ENCODE peak calls at places on chromosomes 5 and 9, in seven cellular contexts. V is HL-60, Q is MCF 10A, M is Calu3, S is cardiac fibroblast, O is mesothelial cell of epicardium, E is astrocyte of the spinal cord. B is an unnamed sample.

GRCh38 chr9:88313364-88314220 is 74.7 kb upstream of the SPIN1 start:
- DNase-seq in V (no peak), Q (no peak), M (no peak), S (no peak), O (no peak), E (no peak), B (no peak)

GRCh38 chr5:134533115-134533815 is 7.8 kb downstream of the JADE2 start:
- DNase-seq in V (no peak), Q (no peak), M (no peak), S (peak), O (no peak), E (no peak), B (no peak)

GRCh38 chr5:143749581-143750204 is 62.3 kb upstream of the HMHB1 start:
- DNase-seq in V (no peak), Q (no peak), M (no peak), S (no peak), O (no peak), E (no peak), B (no peak)

GRCh38 chr5:93573627-93573974 is 7.4 kb downstream of the NR2F1-AS1 start:
- DNase-seq in V (no peak), Q (no peak), M (no peak), S (no peak), O (no peak), E (peak), B (no peak)

GRCh38 chr9:88197781-88198345 is 59.6 kb upstream of the SPATA31C2 start:
- DNase-seq in V (no peak), Q (peak), M (peak), S (peak), O (no peak), E (peak), B (no peak)

GRCh38 chr5:53545744-53546143 is 14.7 kb upstream of the NDUFS4 start:
- DNase-seq in V (no peak), Q (no peak), M (no peak), S (no peak), O (no peak), E (no peak), B (no peak)

GRCh38 chr9:131394464-131395026 is 659 bp downstream of the PRRC2B start:
- DNase-seq in V (no peak), Q (no peak), M (no peak), S (peak), O (peak), E (no peak), B (no peak)

GRCh38 chr5:57494104-57495098 is 11.8 kb upstream of the ACTBL2 start:
- DNase-seq in V (no peak), Q (peak), M (peak), S (peak), O (peak), E (peak), B (no peak)

GRCh38 chr9:127519301-127520166 is 68.2 kb downstream of the LRSAM1 start:
- DNase-seq in V (peak), Q (peak), M (peak), S (peak), O (peak), E (peak), B (no peak)

GRCh38 chr5:105767265-105767664 is 1903.5 kb downstream of the EFNA5 start:
- DNase-seq in V (no peak), Q (peak), M (no peak), S (no peak), O (no peak), E (no peak), B (no peak)

GRCh38 chr5:65766159-65766558 is 44.2 kb downstream of the NLN start:
- DNase-seq in V (no peak), Q (no peak), M (no peak), S (no peak), O (no peak), E (no peak), B (no peak)

GRCh38 chr5:32880781-32881180 is 169.7 kb downstream of the NPR3 start:
- DNase-seq in V (no peak), Q (no peak), M (no peak), S (no peak), O (no peak), E (no peak), B (no peak)

GRCh38 chr5:90134892-90135291 is 274.7 kb downstream of the CETN3 start:
- DNase-seq in V (no peak), Q (no peak), M (peak), S (peak), O (no peak), E (peak), B (no peak)

GRCh38 chr5:180605554-180606214 is 14.4 kb upstream of the SCGB3A1 start:
- DNase-seq in V (peak), Q (peak), M (peak), S (peak), O (no peak), E (peak), B (peak)

GRCh38 chr5:56377573-56377972 is 144.4 kb upstream of the ANKRD55 start:
- DNase-seq in V (no peak), Q (no peak), M (no peak), S (peak), O (no peak), E (no peak), B (no peak)

GRCh38 chr5:179768326-179769085 is 25.3 kb upstream of the LTC4S start:
- DNase-seq in V (no peak), Q (no peak), M (no peak), S (no peak), O (no peak), E (no peak), B (no peak)

GRCh38 chr9:19967567-19968459 is 179.0 kb upstream of the SLC24A2 start:
- DNase-seq in V (no peak), Q (no peak), M (no peak), S (no peak), O (no peak), E (no peak), B (no peak)

GRCh38 chr5:18043344-18043743 is 409.1 kb downstream of the TAF11L14 start:
- DNase-seq in V (no peak), Q (peak), M (no peak), S (no peak), O (no peak), E (no peak), B (no peak)

GRCh38 chr5:62582198-62582597 is 3.6 kb downstream of the LRRC70 start:
- DNase-seq in V (no peak), Q (peak), M (no peak), S (peak), O (no peak), E (no peak), B (no peak)

GRCh38 chr9:77854916-77855314 is 176.7 kb downstream of the GNAQ start:
- DNase-seq in V (no peak), Q (no peak), M (no peak), S (no peak), O (no peak), E (no peak), B (no peak)

GRCh38 chr5:122354293-122354692 is 42.3 kb downstream of the SNCAIP start:
- DNase-seq in V (no peak), Q (no peak), M (no peak), S (no peak), O (no peak), E (no peak), B (no peak)

GRCh38 chr9:125126019-125126746 is 17.1 kb downstream of the SCAI start:
- DNase-seq in V (peak), Q (peak), M (no peak), S (peak), O (no peak), E (peak), B (peak)

GRCh38 chr9:128987800-128988199 is 40.3 kb downstream of the NUP188 start:
- DNase-seq in V (no peak), Q (peak), M (no peak), S (peak), O (no peak), E (peak), B (peak)

GRCh38 chr5:149371296-149371962 is 7.7 kb downstream of the IL17B start:
- DNase-seq in V (no peak), Q (peak), M (peak), S (peak), O (peak), E (peak), B (peak)

GRCh38 chr9:110095776-110096175 is 112.2 kb downstream of the C9orf152 start:
- DNase-seq in V (peak), Q (peak), M (no peak), S (peak), O (no peak), E (no peak), B (no peak)

GRCh38 chr9:79152306-79152705 is 419.5 kb upstream of the TLE4 start:
- DNase-seq in V (no peak), Q (no peak), M (no peak), S (no peak), O (no peak), E (no peak), B (no peak)

GRCh38 chr5:38994329-38994927 is 79.8 kb downstream of the RICTOR start:
- DNase-seq in V (no peak), Q (peak), M (peak), S (peak), O (peak), E (peak), B (no peak)

GRCh38 chr5:170508660-170509322 is 5.0 kb downstream of the KCNIP1 start:
- DNase-seq in V (no peak), Q (no peak), M (no peak), S (no peak), O (no peak), E (no peak), B (no peak)
- TF ChIP-seq CTCF in V (no peak), Q (no peak), M (peak), S (no peak), O (no peak), E (no peak), B (no peak)

GRCh38 chr5:169222934-169223594 is 77.9 kb downstream of the SLIT3 start:
- DNase-seq in V (no peak), Q (no peak), M (no peak), S (no peak), O (no peak), E (no peak), B (no peak)

GRCh38 chr5:169223595-169223953 is 77.4 kb downstream of the SLIT3 start:
- DNase-seq in V (no peak), Q (peak), M (no peak), S (no peak), O (no peak), E (no peak), B (no peak)

GRCh38 chr5:169229342-169229892 is 71.5 kb downstream of the SLIT3 start:
- DNase-seq in V (no peak), Q (no peak), M (no peak), S (peak), O (no peak), E (no peak), B (no peak)

GRCh38 chr5:169225830-169226356 is 75.0 kb downstream of the SLIT3 start:
- DNase-seq in V (no peak), Q (no peak), M (no peak), S (no peak), O (no peak), E (no peak), B (no peak)

DNA sequence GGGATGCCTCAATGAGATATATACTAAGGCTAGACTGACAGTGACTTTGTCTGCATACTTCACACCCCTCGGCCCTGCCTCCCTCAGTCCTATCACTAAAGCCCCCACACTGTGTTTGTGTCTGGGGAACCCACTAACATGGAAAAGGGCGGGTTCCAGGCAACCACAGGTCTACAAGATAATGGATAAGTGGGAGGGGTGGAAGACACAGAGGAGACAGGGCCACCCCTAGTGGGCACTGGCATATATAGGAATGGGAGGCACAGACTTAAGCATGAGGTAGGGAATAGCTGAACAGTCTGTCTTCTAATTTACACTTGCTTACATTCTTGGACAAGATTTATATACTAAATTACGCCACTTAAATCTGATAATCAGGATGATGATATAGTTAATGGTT is 74.0 kb downstream of the SLIT3 start:
- DNase-seq in V (no peak), Q (no peak), M (no peak), S (no peak), O (no peak), E (no peak), B (no peak)
- TF ChIP-seq CTCF in V (no peak), Q (no peak), M (no peak), S (no peak), O (no peak), E (no peak), B (no peak)

GRCh38 chr9:108864446-108864845 is 2.4 kb downstream of the ACTL7A start:
- DNase-seq in V (no peak), Q (no peak), M (no peak), S (no peak), O (no peak), E (no peak), B (no peak)
- TF ChIP-seq CTCF in V (no peak), Q (no peak), M (no peak), S (no peak), O (no peak), E (no peak), B (no peak)

DNA sequence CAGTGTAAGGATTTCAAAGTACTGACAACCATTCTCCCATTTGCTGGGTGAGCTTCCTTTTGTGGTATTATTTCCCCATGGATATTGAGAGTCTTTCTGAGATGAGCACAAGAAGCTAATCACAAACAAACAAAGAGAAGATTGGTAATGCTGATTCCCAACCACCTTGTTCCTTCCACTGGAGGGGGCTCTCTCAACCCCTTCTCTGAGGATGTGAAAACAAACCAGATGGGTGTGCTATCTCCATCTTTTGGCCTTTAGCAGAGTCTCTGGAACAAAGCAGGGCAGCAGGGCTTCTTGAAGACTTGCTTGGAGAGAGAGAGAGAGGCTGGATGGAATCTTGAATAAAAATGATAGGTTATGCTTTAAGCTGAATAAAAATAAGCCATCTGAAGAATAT is 576.7 kb upstream of the ZNF462 start:
- DNase-seq in V (no peak), Q (peak), M (peak), S (no peak), O (no peak), E (peak), B (no peak)
- TF ChIP-seq CTCF in V (no peak), Q (no peak), M (no peak), S (no peak), O (no peak), E (peak), B (peak)

DNA sequence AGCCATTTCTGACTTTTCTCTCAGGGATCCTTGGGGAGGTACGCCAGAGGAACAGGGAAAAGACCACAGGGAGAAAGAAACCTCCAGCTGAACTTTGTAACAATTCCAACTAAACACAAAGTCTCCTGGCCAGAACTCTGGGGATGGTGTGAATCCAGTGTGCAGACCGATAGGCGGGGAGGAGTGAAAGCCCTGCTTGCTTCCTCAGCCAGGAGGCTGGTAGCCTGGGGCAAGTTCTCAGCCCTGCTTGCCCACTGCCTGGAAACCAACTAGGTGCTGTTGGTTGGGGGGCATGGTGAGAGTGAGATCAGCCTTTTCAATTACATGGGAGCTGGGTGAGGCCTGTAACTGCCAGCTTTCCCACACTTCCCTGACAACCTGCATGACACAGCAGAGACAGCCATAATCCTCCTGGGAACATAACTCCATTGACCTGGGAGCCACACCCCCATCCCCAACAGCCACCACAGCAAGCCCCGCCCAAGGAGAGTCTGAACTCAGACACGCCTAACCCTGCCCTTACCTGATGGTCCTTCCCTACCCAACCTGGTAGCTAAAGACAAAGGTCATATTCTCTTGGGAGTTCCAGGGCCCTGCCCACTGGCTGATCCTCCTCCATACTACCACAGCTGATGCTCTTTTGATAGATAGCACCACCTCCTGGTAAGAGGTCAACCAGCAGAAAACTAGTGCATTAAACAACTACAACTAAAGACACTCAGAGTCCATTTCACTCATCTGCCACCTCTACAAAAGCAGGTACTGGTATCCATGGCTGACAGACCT is 100.1 kb upstream of the TNFAIP8 start:
- DNase-seq in V (no peak), Q (peak), M (no peak), S (no peak), O (no peak), E (no peak), B (no peak)
- TF ChIP-seq CTCF in V (no peak), Q (peak), M (no peak), S (no peak), O (no peak), E (peak), B (no peak)

DNA sequence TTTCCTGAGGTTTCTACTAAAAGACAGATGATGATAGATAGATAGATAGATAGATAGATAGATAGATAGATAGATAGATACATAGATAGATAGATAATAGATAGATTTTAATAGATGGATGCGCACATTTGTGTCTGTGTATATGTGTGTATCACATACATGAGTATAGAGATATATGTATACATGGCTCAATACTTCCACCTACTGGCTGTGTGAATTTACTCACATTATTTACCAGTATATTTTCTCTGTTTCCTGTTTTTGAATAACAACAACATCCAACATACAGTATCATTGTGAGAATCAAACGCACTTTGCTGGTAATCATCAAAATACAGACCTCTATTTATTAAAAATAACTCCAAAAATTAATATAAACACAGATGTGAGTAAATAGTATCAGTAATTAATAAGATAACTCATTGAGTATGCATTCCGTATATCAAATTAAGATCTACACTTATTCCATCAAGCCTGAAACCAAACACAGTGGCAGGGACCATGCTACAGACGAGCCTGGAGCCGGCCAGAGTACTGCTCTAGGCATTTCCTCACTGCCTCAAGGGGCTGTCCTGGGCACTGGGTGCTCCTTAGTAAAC is 338.0 kb downstream of the SEMA5A start:
- DNase-seq in V (no peak), Q (peak), M (no peak), S (peak), O (no peak), E (peak), B (no peak)
- TF ChIP-seq CTCF in V (peak), Q (peak), M (no peak), S (peak), O (peak), E (peak), B (peak)

GRCh38 chr9:23665635-23666034 is 160.4 kb downstream of the ELAVL2 start:
- DNase-seq in V (no peak), Q (no peak), M (no peak), S (no peak), O (no peak), E (no peak), B (no peak)

GRCh38 chr9:23663125-23663524 is 162.9 kb downstream of the ELAVL2 start:
- DNase-seq in V (no peak), Q (no peak), M (no peak), S (no peak), O (no peak), E (no peak), B (no peak)

GRCh38 chr9:23663536-23663935 is 162.5 kb downstream of the ELAVL2 start:
- DNase-seq in V (no peak), Q (no peak), M (no peak), S (no peak), O (no peak), E (peak), B (no peak)

GRCh38 chr9:23663946-23664345 is 162.1 kb downstream of the ELAVL2 start:
- DNase-seq in V (no peak), Q (no peak), M (no peak), S (no peak), O (no peak), E (no peak), B (no peak)

DNA sequence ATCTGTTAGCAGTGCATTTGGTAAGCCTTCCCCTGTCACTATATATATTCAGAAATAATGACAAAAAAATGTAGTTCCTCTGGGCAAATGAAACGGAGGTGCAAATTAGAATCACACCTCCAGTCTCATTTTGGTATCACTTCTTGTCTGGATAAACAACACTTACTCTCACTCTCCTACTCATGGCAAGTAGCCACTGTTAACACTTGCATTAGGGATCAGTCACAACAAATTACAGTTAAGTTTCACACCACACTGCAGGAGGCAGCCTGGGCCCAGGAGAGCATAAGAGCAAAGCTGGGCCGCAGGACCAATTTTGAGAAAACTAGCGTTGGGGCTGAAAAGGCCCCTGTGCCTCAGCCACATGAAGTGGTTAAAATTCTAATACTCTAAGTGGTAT is 161.0 kb downstream of the ELAVL2 start:
- DNase-seq in V (no peak), Q (no peak), M (no peak), S (no peak), O (no peak), E (no peak), B (no peak)
- TF ChIP-seq CTCF in V (no peak), Q (no peak), M (no peak), S (no peak), O (no peak), E (no peak), B (no peak)

GRCh38 chr5:78300464-78301045 is 6.1 kb upstream of the AP3B1 start:
- DNase-seq in V (no peak), Q (peak), M (no peak), S (peak), O (no peak), E (peak), B (no peak)
- TF ChIP-seq CTCF in V (no peak), Q (peak), M (no peak), S (peak), O (peak), E (peak), B (peak)

GRCh38 chr9:34179528-34180138 is 790 bp downstream of the UBAP1 start:
- DNase-seq in V (peak), Q (peak), M (no peak), S (peak), O (no peak), E (peak), B (no peak)

GRCh38 chr9:34176089-34176488 is 2.8 kb upstream of the UBAP1 start:
- DNase-seq in V (no peak), Q (peak), M (no peak), S (no peak), O (no peak), E (no peak), B (no peak)

GRCh38 chr9:34177906-34178697 is 741 bp upstream of the UBAP1 start:
- DNase-seq in V (no peak), Q (no peak), M (no peak), S (no peak), O (no peak), E (no peak), B (no peak)

GRCh38 chr9:34178698-34179527 is at the start of gene UBAP1:
- DNase-seq in V (peak), Q (peak), M (peak), S (peak), O (peak), E (peak), B (peak)
- TF ChIP-seq CTCF in V (no peak), Q (no peak), M (no peak), S (no peak), O (no peak), E (no peak), B (peak)

B was measured in dorsolateral prefrontal cortex.